ENCODE peak calls at places on chromosomes 5 and 9, in five cellular contexts. B, P, Z, Q and K are unnamed samples.

GRCh38 chr9:110606179-110606578 is 26.6 kb upstream of the SVEP1 start:
- DNase-seq in B (no peak), P (no peak), Z (no peak), Q (no peak), K (no peak)

GRCh38 chr5:123582570-123583293 is 70.8 kb downstream of the CSNK1G3 start:
- DNase-seq in B (no peak), P (no peak), Z (peak), Q (no peak), K (no peak)

GRCh38 chr9:99601506-99601905 is 220.2 kb upstream of the NR4A3 start:
- DNase-seq in B (no peak), P (no peak), Z (no peak), Q (no peak), K (peak)

GRCh38 chr5:168670881-168671575 is 91.9 kb upstream of the PANK3 start:
- DNase-seq in B (no peak), P (no peak), Z (no peak), Q (peak), K (no peak)

GRCh38 chr9:82764270-82764669 is 298.7 kb downstream of the RASEF start:
- DNase-seq in B (no peak), P (no peak), Z (no peak), Q (no peak), K (no peak)

GRCh38 chr5:32405502-32405901 is 39.0 kb downstream of the ZFR start:
- DNase-seq in B (no peak), P (no peak), Z (no peak), Q (no peak), K (no peak)

GRCh38 chr9:80699551-80699998 is 989.8 kb downstream of the TLE1 start:
- DNase-seq in B (no peak), P (no peak), Z (no peak), Q (no peak), K (no peak)

GRCh38 chr9:122095010-122095767 is 2.1 kb upstream of the TTLL11 start:
- DNase-seq in B (no peak), P (peak), Z (peak), Q (peak), K (peak)

GRCh38 chr9:129486496-129487306 is 134.2 kb downstream of the C9orf50 start:
- DNase-seq in B (no peak), P (no peak), Z (no peak), Q (no peak), K (no peak)

GRCh38 chr5:103562453-103563157 is at the start of gene NUDT12:
- DNase-seq in B (peak), P (peak), Z (peak), Q (peak), K (peak)

GRCh38 chr5:1842026-1842819 is 40.5 kb downstream of the IRX4 start:
- DNase-seq in B (no peak), P (no peak), Z (no peak), Q (no peak), K (no peak)

GRCh38 chr9:133527444-133527920 is 2.7 kb upstream of the MYMK start:
- DNase-seq in B (no peak), P (no peak), Z (no peak), Q (no peak), K (no peak)

GRCh38 chr5:151288180-151288579 is 15.4 kb downstream of the SLC36A3 start:
- DNase-seq in B (no peak), P (peak), Z (no peak), Q (no peak), K (peak)

GRCh38 chr9:72687331-72687730 is 165.9 kb downstream of the TMC1 start:
- DNase-seq in B (no peak), P (no peak), Z (no peak), Q (no peak), K (no peak)

GRCh38 chr9:4106081-4106491 is 193.8 kb downstream of the GLIS3 start:
- DNase-seq in B (no peak), P (peak), Z (no peak), Q (no peak), K (no peak)

GRCh38 chr9:103152473-103152872 is 157.3 kb downstream of the CYLC2 start:
- DNase-seq in B (no peak), P (no peak), Z (no peak), Q (no peak), K (peak)

GRCh38 chr5:80186634-80187033 is 69.2 kb downstream of the SERINC5 start:
- DNase-seq in B (no peak), P (no peak), Z (no peak), Q (no peak), K (no peak)

GRCh38 chr5:74685979-74686631 is 1.1 kb downstream of the HEXB start:
- DNase-seq in B (peak), P (no peak), Z (no peak), Q (no peak), K (no peak)

GRCh38 chr5:127312131-127312530 is 21.5 kb downstream of the MEGF10 start:
- DNase-seq in B (no peak), P (no peak), Z (no peak), Q (no peak), K (no peak)

GRCh38 chr5:149450199-149450598 is 71.1 kb upstream of the IL17B start:
- DNase-seq in B (no peak), P (no peak), Z (no peak), Q (no peak), K (no peak)

GRCh38 chr9:112104401-112104800 is 70.7 kb downstream of the SUSD1 start:
- DNase-seq in B (no peak), P (no peak), Z (no peak), Q (peak), K (no peak)

GRCh38 chr9:94823710-94824109 is 97.2 kb downstream of the AOPEP start:
- DNase-seq in B (no peak), P (no peak), Z (no peak), Q (no peak), K (no peak)

GRCh38 chr9:7542648-7543165 is 256.9 kb downstream of the DMAC1 start:
- DNase-seq in B (no peak), P (no peak), Z (peak), Q (no peak), K (no peak)

GRCh38 chr5:67998709-67999251 is 216.8 kb upstream of the PIK3R1 start:
- DNase-seq in B (no peak), P (no peak), Z (no peak), Q (no peak), K (no peak)

GRCh38 chr5:3602713-3603502 is 7.3 kb downstream of the IRX1 start:
- DNase-seq in B (no peak), P (peak), Z (no peak), Q (peak), K (no peak)

GRCh38 chr5:171975262-171975876 is 31.1 kb downstream of the FBXW11 start:
- DNase-seq in B (no peak), P (no peak), Z (no peak), Q (no peak), K (peak)

GRCh38 chr5:115770466-115770865 is 46.0 kb downstream of the CDO1 start:
- DNase-seq in B (no peak), P (peak), Z (no peak), Q (peak), K (peak)

GRCh38 chr9:89426389-89426961 is 71.4 kb downstream of the SEMA4D start:
- DNase-seq in B (peak), P (no peak), Z (no peak), Q (no peak), K (no peak)

GRCh38 chr5:36728697-36729543 is 122.5 kb downstream of the SLC1A3 start:
- DNase-seq in B (no peak), P (peak), Z (peak), Q (no peak), K (peak)

GRCh38 chr5:69007086-69007672 is 86.6 kb upstream of the SLC30A5 start:
- DNase-seq in B (no peak), P (no peak), Z (no peak), Q (no peak), K (no peak)

GRCh38 chr5:40801771-40802562 is 3.8 kb upstream of the PRKAA1 start:
- DNase-seq in B (no peak), P (peak), Z (no peak), Q (no peak), K (no peak)

DNA sequence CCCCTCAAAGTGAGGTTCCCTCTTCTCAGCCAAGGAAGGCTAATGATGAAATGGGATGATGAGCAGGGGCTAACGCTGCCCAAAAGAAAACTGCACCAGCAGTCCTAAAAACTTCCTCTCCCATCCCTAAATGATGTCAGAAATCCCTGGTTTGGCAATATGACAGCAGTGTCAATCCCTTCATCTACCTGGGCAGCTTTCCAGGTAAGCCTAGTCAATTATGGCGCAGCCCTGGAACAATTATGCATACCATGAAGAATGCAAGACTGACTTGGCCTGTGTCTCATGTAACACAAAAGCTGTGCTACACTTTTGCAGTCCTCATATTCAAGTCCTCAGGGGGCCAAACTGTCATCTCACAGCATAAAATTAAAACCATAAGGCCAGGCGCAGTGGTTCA is 7.0 kb downstream of the DMGDH start:
- DNase-seq in B (no peak), P (no peak), Z (no peak), Q (no peak), K (no peak)
- TF ChIP-seq SUZ12 in B (no peak), P (no peak), Z (no peak), Q (no peak), K (no peak)

DNA sequence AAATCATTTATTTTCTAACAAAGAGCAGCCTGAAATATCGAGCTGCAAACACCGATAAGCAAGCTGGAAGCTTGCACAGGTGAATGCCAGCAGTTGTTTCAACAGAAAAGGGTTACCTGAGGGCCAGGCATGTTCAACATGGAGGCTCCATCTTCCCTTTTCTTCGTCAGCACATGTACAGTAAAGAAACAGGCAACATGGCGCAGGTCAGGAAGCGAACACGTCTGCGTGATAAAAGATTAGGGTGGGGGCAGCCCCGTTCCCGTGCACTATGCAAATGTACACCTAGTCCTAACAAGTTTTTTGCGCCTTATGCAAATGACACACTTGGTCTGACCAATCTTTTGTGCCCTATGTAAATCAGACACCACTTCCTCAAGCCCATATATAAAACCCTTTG is 452.1 kb upstream of the PTPRD start:
- DNase-seq in B (no peak), P (peak), Z (no peak), Q (no peak), K (peak)
- TF ChIP-seq SUZ12 in B (no peak), P (no peak), Z (no peak), Q (no peak), K (no peak)

DNA sequence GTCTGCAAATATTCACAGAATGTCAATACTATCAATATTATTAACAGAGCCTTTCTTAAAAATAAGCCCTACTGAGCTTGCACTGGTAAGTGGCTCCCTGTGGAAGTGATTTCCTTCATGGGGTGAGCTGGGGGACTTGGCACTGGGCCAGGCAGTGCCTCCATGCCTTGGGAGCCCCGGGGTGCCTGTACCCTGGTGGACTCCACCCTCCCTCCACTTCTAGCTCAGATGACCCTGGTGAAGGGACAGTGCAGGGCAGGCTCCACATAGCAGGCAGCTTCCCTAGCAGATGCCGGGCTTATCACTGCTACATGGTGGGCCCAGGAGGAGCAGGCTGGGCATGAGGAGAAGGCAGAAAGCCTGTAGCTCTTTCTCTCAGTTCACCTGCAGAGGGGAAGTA is 119.2 kb downstream of the DCP2 start:
- DNase-seq in B (no peak), P (no peak), Z (no peak), Q (no peak), K (no peak)
- TF ChIP-seq SUZ12 in B (no peak), P (no peak), Z (no peak), Q (no peak), K (no peak)

DNA sequence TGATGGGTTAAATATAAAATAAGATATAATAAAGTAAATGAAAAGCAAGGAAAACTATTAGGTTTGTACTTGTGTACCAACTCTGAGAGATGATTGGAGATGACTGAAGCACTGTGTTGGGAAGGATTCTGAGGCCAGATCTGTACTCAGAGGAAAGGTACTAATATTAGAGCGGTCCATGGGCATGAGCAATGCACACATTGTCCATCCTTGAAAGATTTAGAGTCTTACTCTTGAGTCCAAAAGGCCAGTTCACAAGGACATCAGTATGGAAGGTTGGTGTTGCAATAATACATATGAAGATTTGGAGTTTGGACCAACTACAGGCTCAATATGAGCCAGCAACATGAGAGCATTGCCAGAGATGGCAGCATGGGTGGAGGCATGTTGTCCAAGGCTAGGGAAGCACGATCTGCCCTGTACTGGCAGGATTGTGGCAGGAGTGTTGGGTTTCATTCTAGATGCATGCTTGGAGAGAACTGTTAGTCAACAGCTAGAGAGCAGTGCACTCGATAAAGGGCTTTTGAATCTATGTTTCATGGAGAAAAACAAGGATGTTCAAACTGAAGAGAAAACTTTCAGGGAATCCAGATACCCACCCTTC is 84.4 kb downstream of the TMEM215 start:
- DNase-seq in B (no peak), P (no peak), Z (no peak), Q (no peak), K (no peak)
- TF ChIP-seq SUZ12 in B (no peak), P (no peak), Z (no peak), Q (no peak), K (no peak)

GRCh38 chr9:97307500-97308163 is at the start of gene CCDC180:
- DNase-seq in B (no peak), P (no peak), Z (no peak), Q (peak), K (no peak)
- TF ChIP-seq SUZ12 in B (no peak), P (no peak), Z (no peak), Q (no peak), K (no peak)

GRCh38 chr9:137724114-137724445 is 105.3 kb downstream of the EHMT1 start:
- DNase-seq in B (no peak), P (no peak), Z (peak), Q (no peak), K (peak)
- TF ChIP-seq SUZ12 in B (no peak), P (no peak), Z (no peak), Q (no peak), K (no peak)

DNA sequence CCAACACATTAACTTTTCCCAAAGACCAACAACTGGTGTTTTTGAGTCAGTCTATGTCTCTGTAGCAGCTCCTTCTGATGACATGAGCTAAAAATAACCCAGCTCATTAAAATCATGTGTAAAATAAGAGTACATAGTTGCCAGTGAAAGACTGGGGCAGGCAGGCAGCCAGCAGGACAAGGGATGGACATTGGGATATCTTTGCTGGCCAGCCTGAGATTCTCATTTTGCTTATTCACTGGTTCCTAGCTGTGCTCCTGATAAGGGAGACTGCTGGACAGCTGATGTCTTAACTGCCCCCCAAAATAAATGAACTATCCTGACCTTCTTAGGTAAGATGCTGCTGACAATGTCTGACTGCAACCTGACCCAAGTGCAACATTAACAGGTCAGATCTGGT is 33.9 kb downstream of the EPB41L4B start:
- DNase-seq in B (no peak), P (no peak), Z (no peak), Q (no peak), K (no peak)
- TF ChIP-seq SUZ12 in B (no peak), P (no peak), Z (no peak), Q (no peak), K (no peak)

DNA sequence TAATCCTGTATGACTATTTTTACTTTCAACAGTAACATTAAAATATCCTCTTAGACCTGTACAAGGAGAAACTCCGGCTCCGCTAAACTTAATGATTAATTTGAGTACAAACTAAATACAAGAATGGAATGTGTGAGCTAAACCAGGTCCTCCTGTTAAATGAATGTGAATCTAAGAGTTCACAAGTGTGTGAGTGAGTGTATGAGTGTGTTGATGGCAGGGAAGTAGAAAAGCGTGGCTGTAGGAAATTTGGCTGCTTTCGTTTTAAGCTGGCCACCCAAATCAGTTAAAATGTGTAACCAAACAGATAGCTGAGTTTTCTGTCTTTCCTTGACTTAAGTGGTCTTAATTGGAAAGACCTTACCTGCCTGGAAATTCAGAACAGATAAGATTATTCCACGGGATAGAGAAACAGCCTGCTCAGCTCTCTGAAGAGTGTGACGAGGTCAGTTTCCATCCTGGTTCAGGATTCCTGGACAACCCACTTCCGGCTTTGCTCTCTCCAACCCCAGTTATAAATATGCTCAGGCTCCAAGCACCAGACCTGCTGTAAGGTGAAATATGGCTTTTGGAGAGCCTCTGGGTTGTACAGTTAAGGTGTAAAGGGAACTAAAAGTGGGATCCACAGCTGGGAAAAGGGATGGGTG is 908.6 kb upstream of the EDIL3 start:
- DNase-seq in B (no peak), P (peak), Z (no peak), Q (no peak), K (no peak)
- TF ChIP-seq SUZ12 in B (no peak), P (no peak), Z (no peak), Q (no peak), K (no peak)

DNA sequence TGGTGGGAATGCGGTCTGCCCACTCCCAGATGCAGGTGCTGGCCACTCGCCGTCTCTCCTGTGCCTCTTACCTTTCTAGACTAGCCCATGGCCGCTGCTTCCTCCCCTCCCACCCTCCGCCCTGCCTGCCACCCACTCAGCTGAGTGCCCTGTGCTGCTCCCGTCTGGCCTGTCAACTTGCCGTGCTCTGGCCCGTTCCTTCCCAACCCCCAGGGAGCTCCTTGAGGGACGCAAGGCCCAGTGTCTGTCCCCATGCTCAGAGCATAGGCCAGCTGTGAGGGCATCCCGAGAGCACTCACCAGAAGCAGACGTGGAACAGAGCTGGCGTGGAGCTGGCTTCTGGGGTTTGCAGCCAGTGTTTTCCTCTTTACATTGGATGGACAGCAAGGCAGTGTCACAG is 20.2 kb downstream of the HNRNPH1 start:
- DNase-seq in B (no peak), P (no peak), Z (no peak), Q (no peak), K (no peak)
- TF ChIP-seq SUZ12 in B (no peak), P (no peak), Z (no peak), Q (no peak), K (no peak)

GRCh38 chr5:14181299-14181968 is 38.3 kb downstream of the TRIO start:
- DNase-seq in B (no peak), P (no peak), Z (no peak), Q (no peak), K (no peak)

GRCh38 chr5:14182761-14183160 is 39.6 kb downstream of the TRIO start:
- DNase-seq in B (no peak), P (peak), Z (no peak), Q (no peak), K (no peak)

GRCh38 chr5:14179446-14179845 is 36.3 kb downstream of the TRIO start:
- DNase-seq in B (no peak), P (no peak), Z (no peak), Q (no peak), K (no peak)

GRCh38 chr5:14178671-14179211 is 35.6 kb downstream of the TRIO start:
- DNase-seq in B (no peak), P (no peak), Z (no peak), Q (peak), K (no peak)

DNA sequence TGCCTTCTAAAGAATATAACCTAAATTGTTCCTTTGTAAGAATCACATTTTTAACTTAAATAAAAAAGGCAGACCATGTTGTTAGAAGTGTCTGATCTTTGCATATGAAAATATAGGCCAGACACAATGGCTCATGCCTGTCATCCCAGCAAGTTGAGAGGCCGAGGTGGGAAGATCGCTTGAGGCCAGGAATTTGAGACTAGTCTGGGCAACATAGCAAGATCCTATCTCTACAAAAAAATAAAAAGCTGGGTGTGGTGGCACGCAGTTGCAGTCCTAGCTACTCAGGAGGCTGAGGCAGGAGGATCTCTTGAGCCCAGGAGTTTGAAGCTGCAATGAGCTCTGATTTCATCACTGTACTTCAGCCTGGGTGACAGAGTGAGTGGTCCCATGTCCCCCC is 37.3 kb downstream of the TRIO start:
- DNase-seq in B (no peak), P (no peak), Z (no peak), Q (no peak), K (no peak)
- TF ChIP-seq SUZ12 in B (no peak), P (no peak), Z (no peak), Q (no peak), K (no peak)